ENCODE peak calls at places on chromosomes 5 and 9, in five cellular contexts. C is upper lobe of left lung, V is brain microvascular endothelial cell, B is A549, K is cardiac muscle cell. A is an unnamed sample.

GRCh38 chr5:164073013-164073535 is 567.7 kb downstream of the MAT2B start:
- DNase-seq in C (no peak), V (no peak), B (no peak), K (peak; percentile 24), A (no peak)

GRCh38 chr9:126663661-126664072 is 49.9 kb downstream of the LMX1B start:
- DNase-seq in C (no peak), V (no peak), B (no peak), K (no peak), A (no peak)

GRCh38 chr5:7682379-7682778 is 168.6 kb downstream of the CFAP90 start:
- DNase-seq in C (no peak), V (no peak), B (no peak), K (no peak), A (no peak)

GRCh38 chr5:62257018-62257367 is 49.0 kb upstream of the KIF2A start:
- DNase-seq in C (no peak), V (no peak), B (no peak), K (no peak), A (no peak)

GRCh38 chr5:118802335-118802734 is 186.0 kb downstream of the DTWD2 start:
- DNase-seq in C (no peak), V (no peak), B (no peak), K (no peak), A (no peak)

GRCh38 chr5:119512277-119512676 is 60.0 kb downstream of the HSD17B4 start:
- DNase-seq in C (no peak), V (no peak), B (no peak), K (peak; percentile 8), A (no peak)

GRCh38 chr9:137454506-137455360 is 4.4 kb downstream of the NSMF start:
- DNase-seq in C (no peak), V (no peak), B (no peak), K (no peak), A (no peak)

GRCh38 chr5:39215857-39216256 is 3.5 kb downstream of the FYB1 start:
- DNase-seq in C (no peak), V (no peak), B (no peak), K (no peak), A (no peak)

GRCh38 chr5:116576043-116576713 is 1.6 kb upstream of the SEMA6A start:
- DNase-seq in C (peak; percentile 33), V (no peak), B (peak; percentile 67), K (peak; percentile 76), A (no peak)

DNA sequence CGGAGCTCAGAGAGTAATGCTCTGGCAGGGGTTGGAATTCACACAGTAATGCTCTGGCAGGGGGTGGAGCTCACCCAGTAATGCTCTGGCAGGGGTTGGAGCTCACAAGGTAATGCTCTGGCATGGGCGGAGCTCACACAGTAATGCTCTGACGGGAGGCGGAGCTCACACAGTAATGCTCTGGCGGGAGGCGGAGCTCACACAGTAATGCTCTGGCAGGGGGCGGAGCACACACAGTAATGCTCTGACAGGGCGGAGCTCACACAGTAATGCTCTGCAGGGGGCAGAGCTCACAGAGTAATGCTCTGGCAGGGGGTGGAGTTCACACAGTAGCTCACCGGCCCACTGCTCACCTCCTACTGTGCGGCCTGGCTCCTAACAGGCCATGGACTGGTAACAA is 47.2 kb upstream of the LPCAT1 start:
- DNase-seq in C (no peak), V (no peak), B (no peak), K (no peak), A (no peak)
- H3K4me3 ChIP-seq in C (no peak overlapping the region), V (no peak overlapping the region), B (no peak overlapping the region), K (no peak overlapping the region), A (no peak overlapping the region)

GRCh38 chr9:759541-759940 is 82.0 kb upstream of the DMRT1 start:
- DNase-seq in C (no peak), V (no peak), B (no peak), K (no peak), A (no peak)

GRCh38 chr9:759983-760715 is 81.3 kb upstream of the DMRT1 start:
- DNase-seq in C (no peak), V (no peak), B (no peak), K (no peak), A (no peak)

GRCh38 chr9:757246-757881 is 84.1 kb upstream of the DMRT1 start:
- DNase-seq in C (peak; percentile 28), V (peak; percentile 52), B (no peak), K (peak; percentile 73), A (no peak)

GRCh38 chr9:755454-756381 is 85.8 kb upstream of the DMRT1 start:
- DNase-seq in C (peak; percentile 37), V (peak; percentile 86), B (no peak), K (peak; percentile 90), A (no peak)

GRCh38 chr9:758147-758546 is 83.3 kb upstream of the DMRT1 start:
- DNase-seq in C (peak; percentile 56), V (no peak), B (no peak), K (no peak), A (no peak)
- TF ChIP-seq CTCF in C (no peak), V (no peak), B (no peak), K (no peak), A (no peak)

GRCh38 chr5:68285075-68285827 is 69.7 kb downstream of the PIK3R1 start:
- DNase-seq in C (no peak), V (no peak), B (no peak), K (no peak), A (no peak)

GRCh38 chr5:68286612-68286912 is 71.0 kb downstream of the PIK3R1 start:
- DNase-seq in C (no peak), V (no peak), B (no peak), K (no peak), A (no peak)

GRCh38 chr5:68285857-68286611 is 70.5 kb downstream of the PIK3R1 start:
- DNase-seq in C (no peak), V (no peak), B (no peak), K (peak; percentile 75), A (no peak)

GRCh38 chr5:68279960-68280359 is 64.4 kb downstream of the PIK3R1 start:
- DNase-seq in C (no peak), V (no peak), B (no peak), K (no peak), A (no peak)

DNA sequence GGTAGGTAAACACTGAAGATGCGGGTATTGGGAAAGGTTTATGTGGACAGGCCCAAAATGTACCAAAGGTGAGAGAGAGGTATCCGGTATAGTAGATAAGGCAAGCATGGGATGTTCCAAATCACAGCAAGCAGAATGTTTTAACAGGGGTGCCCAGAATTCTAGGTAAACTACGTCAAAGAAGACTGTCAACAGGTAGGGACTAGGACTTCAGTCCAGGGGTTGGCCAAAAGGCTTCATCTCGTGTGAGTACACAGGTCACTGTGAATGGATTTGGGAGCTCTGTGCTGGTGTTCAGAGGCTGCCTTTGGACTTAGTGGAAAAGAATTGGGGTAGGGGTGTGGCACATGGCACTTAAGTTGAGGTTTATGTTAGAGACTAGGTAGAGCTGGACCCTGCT is 66.4 kb downstream of the PIK3R1 start:
- DNase-seq in C (no peak), V (no peak), B (no peak), K (no peak), A (no peak)
- H3K4me3 ChIP-seq in C (no peak overlapping the region), V (no peak overlapping the region), B (no peak overlapping the region), K (no peak overlapping the region), A (no peak overlapping the region)

GRCh38 chr5:114101153-114101552 is 260.7 kb upstream of the KCNN2 start:
- DNase-seq in C (no peak), V (peak; percentile 67), B (peak; percentile 13), K (peak; percentile 67), A (no peak)
- TF ChIP-seq CTCF in C (peak; percentile 30), V (peak; percentile 66), B (peak; percentile 37), K (peak; percentile 57), A (peak; percentile 67)

A was measured in epithelial cell of proximal tubule.